ENCODE peak calls at places on chromosomes 5 and 9, in eight cellular contexts. X, V, D, T, L, A, E and F are unnamed samples.

GRCh38 chr9:123335227-123335985 is 20.6 kb upstream of the CRB2 start:
- DNase-seq in A (no peak), X (no peak), L (no peak), E (peak), D (no peak), T (peak), V (peak), F (peak)

GRCh38 chr5:102421647-102422046 is 77.2 kb downstream of the SLCO6A1 start:
- DNase-seq in X (no peak), D (no peak), L (no peak), E (no peak), V (no peak), T (peak), A (no peak), F (no peak)

GRCh38 chr9:97788763-97789663 is 64.0 kb upstream of the FOXE1 start:
- DNase-seq in V (no peak), E (no peak), D (no peak), A (no peak), X (no peak), T (no peak), L (no peak), F (no peak)

GRCh38 chr5:166961028-166961427 is 1330.4 kb upstream of the WWC1 start:
- DNase-seq in D (peak), X (no peak), V (no peak), T (no peak), L (no peak), A (no peak), E (no peak), F (no peak)

GRCh38 chr5:146671561-146671960 is 155.6 kb upstream of the GPR151 start:
- DNase-seq in E (no peak), V (no peak), T (no peak), X (no peak), A (no peak), D (no peak), L (no peak), F (no peak)

GRCh38 chr5:74576941-74577456 is 63.5 kb downstream of the ENC1 start:
- DNase-seq in X (no peak), L (no peak), A (peak), V (no peak), T (peak), E (no peak), D (no peak), F (no peak)

GRCh38 chr5:55865831-55866230 is 14.7 kb downstream of the IL31RA start:
- DNase-seq in D (no peak), L (no peak), T (peak), X (no peak), E (no peak), A (no peak), V (peak), F (no peak)

GRCh38 chr9:76373173-76373771 is 21.0 kb downstream of the RFK start:
- DNase-seq in V (no peak), T (no peak), X (no peak), L (no peak), E (no peak), A (no peak), D (no peak), F (no peak)